ENCODE peak calls at places on chromosomes 3 and 15, in seven cellular contexts. J is A549, I is WERI-Rb-1, T is lower lobe of right lung, M is body of pancreas, A is adipocyte, K is neural progenitor cell. Y is an unnamed sample.

GRCh38 chr3:8505621-8506020 is 4.0 kb downstream of the LMCD1 start:
- DNase-seq in J (no peak), I (no peak), T (no peak), M (peak), A (no peak), K (no peak), Y (no peak)

GRCh38 chr15:100945006-100945405 is 25.8 kb downstream of the LRRK1 start:
- DNase-seq in J (no peak), I (no peak), T (no peak), M (no peak), A (no peak), K (no peak), Y (no peak)

GRCh38 chr3:40181182-40181581 is 128.3 kb upstream of the EIF1B start:
- DNase-seq in J (no peak), I (no peak), T (no peak), M (no peak), A (no peak), K (no peak), Y (no peak)

GRCh38 chr3:45105855-45106655 is 40.1 kb downstream of the CDCP1 start:
- DNase-seq in J (no peak), I (no peak), T (no peak), M (no peak), A (peak), K (no peak), Y (peak)

GRCh38 chr3:43071313-43071893 is 34.5 kb downstream of the POMGNT2 start:
- DNase-seq in J (no peak), I (peak), T (no peak), M (no peak), A (no peak), K (peak), Y (no peak)

GRCh38 chr3:88082854-88083253 is 23.8 kb downstream of the ZNF654 start:
- DNase-seq in J (no peak), I (no peak), T (no peak), M (no peak), A (no peak), K (no peak), Y (no peak)

GRCh38 chr3:168820748-168821445 is 725.2 kb upstream of the GOLIM4 start:
- DNase-seq in J (no peak), I (no peak), T (no peak), M (no peak), A (no peak), K (no peak), Y (no peak)

GRCh38 chr15:57503051-57503702 is 88.5 kb upstream of the MYZAP start:
- DNase-seq in J (no peak), I (peak), T (no peak), M (peak), A (no peak), K (no peak), Y (no peak)

GRCh38 chr3:5002174-5002870 is 23.1 kb downstream of the BHLHE40 start:
- DNase-seq in J (no peak), I (no peak), T (no peak), M (no peak), A (no peak), K (no peak), Y (no peak)

GRCh38 chr15:57708047-57708446 is 1.5 kb downstream of the POLR2M start:
- DNase-seq in J (no peak), I (no peak), T (no peak), M (no peak), A (peak), K (no peak), Y (no peak)

GRCh38 chr15:59099162-59099685 is 5.7 kb upstream of the CCNB2 start:
- DNase-seq in J (no peak), I (no peak), T (no peak), M (no peak), A (no peak), K (no peak), Y (no peak)

GRCh38 chr15:74610302-74610951 is 5.2 kb upstream of the CLK3 start:
- DNase-seq in J (no peak), I (no peak), T (no peak), M (peak), A (no peak), K (no peak), Y (no peak)

GRCh38 chr15:36644156-36644896 is 64.9 kb downstream of the CDIN1 start:
- DNase-seq in J (no peak), I (no peak), T (no peak), M (peak), A (no peak), K (peak), Y (no peak)

GRCh38 chr3:143565943-143566342 is 282.3 kb downstream of the SLC9A9 start:
- DNase-seq in J (no peak), I (no peak), T (no peak), M (no peak), A (peak), K (no peak), Y (no peak)

GRCh38 chr3:190495796-190496195 is 18.1 kb upstream of the IL1RAP start:
- DNase-seq in J (no peak), I (no peak), T (no peak), M (no peak), A (peak), K (no peak), Y (no peak)

GRCh38 chr15:32787949-32788348 is 70.1 kb downstream of the GREM1 start:
- DNase-seq in J (no peak), I (no peak), T (peak), M (no peak), A (no peak), K (no peak), Y (no peak)

GRCh38 chr3:12158387-12159226 is at the start of gene TIMP4:
- DNase-seq in J (peak), I (no peak), T (peak), M (peak), A (peak), K (peak), Y (peak)

GRCh38 chr3:89232155-89232554 is 124.7 kb downstream of the EPHA3 start:
- DNase-seq in J (no peak), I (no peak), T (no peak), M (no peak), A (no peak), K (no peak), Y (no peak)

GRCh38 chr3:86869536-86869935 is 121.4 kb downstream of the VGLL3 start:
- DNase-seq in J (no peak), I (no peak), T (no peak), M (no peak), A (no peak), K (no peak), Y (no peak)

GRCh38 chr15:45099549-45100165 is 14.3 kb downstream of the DUOX2 start:
- DNase-seq in J (no peak), I (no peak), T (no peak), M (no peak), A (no peak), K (no peak), Y (no peak)

GRCh38 chr15:39059886-39060285 is 495.3 kb upstream of the RASGRP1 start:
- DNase-seq in J (no peak), I (no peak), T (no peak), M (no peak), A (no peak), K (no peak), Y (no peak)

GRCh38 chr3:104564045-104564643 is 802.6 kb upstream of the ALCAM start:
- DNase-seq in J (peak), I (peak), T (no peak), M (peak), A (peak), K (peak), Y (no peak)

GRCh38 chr15:90191795-90192494 is 9.2 kb upstream of the SEMA4B start:
- DNase-seq in J (no peak), I (peak), T (peak), M (peak), A (no peak), K (no peak), Y (peak)

GRCh38 chr3:58388550-58389061 is 45.0 kb downstream of the PDHB start:
- DNase-seq in J (no peak), I (no peak), T (no peak), M (no peak), A (peak), K (peak), Y (no peak)

GRCh38 chr3:176867681-176868663 is 329.3 kb downstream of the TBL1XR1 start:
- DNase-seq in J (no peak), I (no peak), T (peak), M (peak), A (no peak), K (no peak), Y (peak)

GRCh38 chr15:76994971-76995945 is at the start of gene PSTPIP1:
- DNase-seq in J (no peak), I (no peak), T (peak), M (no peak), A (no peak), K (no peak), Y (peak)

GRCh38 chr3:148173836-148174235 is 523.9 kb upstream of the AGTR1 start:
- DNase-seq in J (no peak), I (no peak), T (no peak), M (no peak), A (peak), K (no peak), Y (no peak)

GRCh38 chr15:66936115-66936863 is 129.1 kb upstream of the SMAD3 start:
- DNase-seq in J (no peak), I (no peak), T (no peak), M (peak), A (peak), K (no peak), Y (peak)

DNA sequence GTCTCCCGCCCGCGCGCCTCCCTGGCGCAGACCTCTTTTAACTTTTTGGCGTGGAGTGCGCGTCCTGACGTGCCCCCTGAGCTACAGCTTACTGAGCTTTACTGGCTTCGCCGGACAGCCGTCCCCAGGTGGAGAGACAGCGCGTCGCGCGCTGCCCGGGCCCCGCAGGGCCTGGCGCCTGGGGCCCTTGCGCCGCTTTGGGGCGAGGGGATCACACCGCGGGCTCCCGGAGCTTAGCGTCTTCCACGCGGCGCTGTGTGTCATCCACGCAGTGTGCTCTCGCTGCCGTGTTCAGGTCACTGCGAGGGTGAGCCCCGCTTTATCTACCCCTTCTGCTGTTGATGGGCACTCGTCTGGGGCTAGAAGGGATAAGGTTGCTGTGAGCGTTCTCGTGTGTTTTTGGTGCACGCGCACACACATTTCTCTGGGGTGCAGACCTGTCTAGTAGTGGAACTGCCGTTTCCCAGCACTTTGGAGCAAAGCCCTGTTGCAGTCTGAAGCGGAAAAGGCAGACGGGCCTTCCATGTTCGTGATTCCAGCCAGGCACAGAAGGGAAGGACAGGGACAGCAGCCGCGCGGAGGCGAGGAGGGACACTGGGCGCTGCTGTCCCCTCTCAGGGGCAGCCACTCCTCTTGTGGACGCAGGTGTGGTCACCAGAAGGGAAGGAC is 33.1 kb upstream of the ALDH1L1 start:
- DNase-seq in J (no peak), I (no peak), T (no peak), M (no peak), A (no peak), K (peak), Y (no peak)
- H3K4me3 ChIP-seq in J (peak), I (peak), T (peak), M (peak), A (peak), K (peak), Y (no peak)

DNA sequence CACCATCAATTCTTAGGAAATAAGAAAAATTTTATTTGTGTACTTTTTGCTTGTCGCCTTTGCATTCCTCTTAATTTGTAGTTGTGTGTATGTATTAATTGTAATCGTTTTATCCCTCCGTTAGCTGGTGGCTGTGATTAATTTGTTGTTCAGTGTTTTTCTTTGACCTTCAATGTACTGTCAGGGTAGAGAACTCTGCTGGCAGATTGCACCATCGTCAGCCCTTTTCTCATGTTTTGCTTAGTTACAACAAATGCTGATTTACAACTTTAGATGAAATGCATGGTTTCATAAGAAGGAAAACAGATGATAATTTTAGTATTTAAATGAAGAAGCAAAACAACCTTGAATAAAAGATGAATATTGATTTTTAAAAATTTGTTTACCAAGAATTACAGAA is 19.5 kb upstream of the FEZF2 start:
- DNase-seq in J (no peak), I (no peak), T (no peak), M (no peak), A (no peak), K (no peak), Y (no peak)
- H3K4me3 ChIP-seq in J (no peak), I (no peak), T (no peak), M (no peak), A (no peak), K (no peak), Y (no peak)

GRCh38 chr3:48739617-48739954 is 22.6 kb upstream of the IP6K2 start:
- DNase-seq in J (no peak), I (no peak), T (no peak), M (no peak), A (no peak), K (no peak), Y (peak)
- H3K4me3 ChIP-seq in J (no peak), I (no peak), T (no peak), M (no peak), A (no peak), K (no peak), Y (no peak)

GRCh38 chr3:41198046-41198445 is 1.3 kb upstream of the CTNNB1 start:
- DNase-seq in J (no peak), I (no peak), T (no peak), M (no peak), A (no peak), K (no peak), Y (no peak)
- H3K4me3 ChIP-seq in J (no peak), I (peak), T (peak), M (no peak), A (peak), K (peak), Y (no peak)

DNA sequence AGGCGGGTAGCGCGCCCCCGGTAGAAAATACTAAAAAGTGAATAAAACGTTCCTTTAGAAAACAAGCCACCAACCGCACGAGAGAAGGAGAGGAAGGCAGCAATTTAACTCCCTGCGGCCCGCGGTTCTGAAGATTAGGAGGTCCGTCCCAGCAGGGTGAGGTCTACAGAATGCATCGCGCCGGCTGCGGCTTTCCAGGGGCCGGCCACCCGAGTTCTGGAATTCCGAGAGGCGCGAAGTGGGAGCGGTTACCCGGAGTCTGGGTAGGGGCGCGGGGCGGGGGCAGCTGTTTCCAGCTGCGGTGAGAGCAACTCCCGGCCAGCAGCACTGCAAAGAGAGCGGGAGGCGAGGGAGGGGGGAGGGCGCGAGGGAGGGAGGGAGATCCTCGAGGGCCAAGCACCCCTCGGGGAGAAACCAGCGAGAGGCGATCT is 318.6 kb downstream of the FGF12 start:
- DNase-seq in J (peak), I (peak), T (no peak), M (no peak), A (no peak), K (peak), Y (no peak)
- H3K4me3 ChIP-seq in J (peak), I (peak), T (peak), M (peak), A (peak), K (peak), Y (no peak)

GRCh38 chr3:13896473-13897154 is 16.7 kb upstream of the WNT7A start:
- DNase-seq in J (peak), I (peak), T (no peak), M (peak), A (peak), K (peak), Y (no peak)
- H3K4me3 ChIP-seq in J (peak), I (no peak), T (peak), M (no peak), A (peak), K (peak), Y (no peak)

GRCh38 chr3:37237252-37237651 is 62.9 kb upstream of the LRRFIP2 start:
- DNase-seq in J (no peak), I (no peak), T (no peak), M (no peak), A (no peak), K (no peak), Y (no peak)

GRCh38 chr3:37240170-37240945 is 66.0 kb upstream of the LRRFIP2 start:
- DNase-seq in J (no peak), I (no peak), T (no peak), M (no peak), A (no peak), K (no peak), Y (no peak)

GRCh38 chr3:37245003-37245402 is 70.6 kb upstream of the LRRFIP2 start:
- DNase-seq in J (no peak), I (no peak), T (no peak), M (no peak), A (no peak), K (no peak), Y (no peak)

GRCh38 chr3:37243811-37244748 is 69.7 kb upstream of the LRRFIP2 start:
- DNase-seq in J (peak), I (peak), T (peak), M (peak), A (peak), K (peak), Y (peak)

GRCh38 chr3:37241880-37242279 is 67.5 kb upstream of the LRRFIP2 start:
- DNase-seq in J (no peak), I (no peak), T (no peak), M (no peak), A (no peak), K (no peak), Y (no peak)
- H3K4me3 ChIP-seq in J (peak), I (no peak), T (no peak), M (no peak), A (peak), K (no peak), Y (no peak)

DNA sequence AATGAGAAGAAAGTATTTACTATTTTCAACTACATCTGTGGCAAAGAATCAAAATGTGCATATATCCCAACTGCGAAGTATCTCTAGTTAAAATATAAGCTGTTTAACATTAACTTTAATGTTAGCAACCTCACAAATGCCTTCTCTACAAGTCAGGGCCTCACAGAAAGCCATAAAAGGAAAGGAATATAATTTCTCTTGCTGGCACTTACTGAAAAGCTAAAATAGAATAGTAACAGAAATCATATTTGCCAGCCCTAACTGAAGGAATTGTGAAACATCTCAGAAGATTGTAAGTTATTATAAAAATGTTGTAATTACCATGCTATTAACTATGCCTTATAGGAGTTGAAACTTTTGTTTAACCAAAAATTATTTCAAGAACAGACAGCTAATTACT is 65.1 kb upstream of the MBNL1 start:
- DNase-seq in J (no peak), I (no peak), T (no peak), M (no peak), A (peak), K (no peak), Y (no peak)
- H3K4me3 ChIP-seq in J (peak), I (no peak), T (peak), M (no peak), A (peak), K (no peak), Y (no peak)

GRCh38 chr3:124924741-124925140 is 9.8 kb downstream of the MUC13 start:
- DNase-seq in J (no peak), I (no peak), T (no peak), M (no peak), A (no peak), K (no peak), Y (no peak)

GRCh38 chr3:124928333-124929202 is 6.0 kb downstream of the MUC13 start:
- DNase-seq in J (peak), I (peak), T (no peak), M (peak), A (peak), K (peak), Y (peak)

GRCh38 chr3:124927454-124928079 is 7.0 kb downstream of the MUC13 start:
- DNase-seq in J (no peak), I (no peak), T (no peak), M (no peak), A (no peak), K (no peak), Y (no peak)

GRCh38 chr3:124923833-124924232 is 10.7 kb downstream of the MUC13 start:
- DNase-seq in J (no peak), I (no peak), T (no peak), M (no peak), A (peak), K (no peak), Y (no peak)

DNA sequence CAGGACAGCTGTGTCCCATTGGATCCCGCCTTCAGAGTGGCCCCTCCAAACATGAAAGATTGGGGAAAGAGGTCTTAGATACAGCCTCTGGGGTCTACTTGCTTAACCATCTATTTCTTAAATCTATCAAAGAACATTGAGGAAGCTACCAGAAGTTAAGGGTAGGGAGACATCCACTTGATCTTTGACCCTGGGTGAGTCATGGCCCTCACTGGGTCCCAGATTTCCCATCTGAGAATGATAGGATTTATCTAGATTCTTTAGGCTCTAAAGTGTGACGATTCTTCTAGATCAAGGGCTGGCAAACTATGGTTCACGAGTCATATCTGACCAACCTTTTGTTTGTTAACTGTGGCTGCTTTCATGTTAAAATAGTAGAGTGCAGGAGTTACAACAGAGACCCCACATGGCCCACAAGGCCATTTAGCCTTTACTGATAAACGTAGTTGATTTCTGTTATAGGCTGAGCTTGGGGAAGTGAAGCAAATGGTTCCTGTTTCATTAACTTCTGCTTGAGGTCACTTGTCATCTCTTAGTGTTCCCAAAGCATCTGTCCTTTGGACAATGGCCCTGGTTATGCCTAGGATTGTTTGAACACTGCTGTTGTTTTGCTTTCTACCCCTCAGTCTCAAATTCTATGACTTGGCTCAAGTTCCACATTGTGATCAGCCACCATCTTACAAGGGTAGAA is 8.0 kb downstream of the MUC13 start:
- DNase-seq in J (no peak), I (no peak), T (no peak), M (no peak), A (no peak), K (no peak), Y (no peak)
- H3K4me3 ChIP-seq in J (no peak), I (no peak), T (no peak), M (no peak), A (no peak), K (no peak), Y (no peak)